ENCODE peak calls at places on chromosome 19, in four cellular contexts. One of them, this sample, is unnamed.

GRCh38 chr19:12126707-12127106 is 13.4 kb downstream of the ZNF20 start:
- DNase-seq in IMR-90: peak
- DNase-seq in GM12878: no peak
- DNase-seq in K562: peak
- DNase-seq in this sample: no peak

GRCh38 chr19:8445488-8446001 is 770 bp downstream of the HNRNPM start:
- DNase-seq in IMR-90: no peak
- DNase-seq in GM12878: no peak
- DNase-seq in K562: peak
- DNase-seq in this sample: peak

GRCh38 chr19:41870401-41870873 is 6.6 kb upstream of the CD79A start:
- DNase-seq in IMR-90: peak
- DNase-seq in GM12878: no peak
- DNase-seq in K562: no peak
- DNase-seq in this sample: no peak

GRCh38 chr19:17743874-17744273 is 7.4 kb upstream of the FCHO1 start:
- DNase-seq in IMR-90: peak
- DNase-seq in GM12878: no peak
- DNase-seq in K562: peak
- DNase-seq in this sample: peak

GRCh38 chr19:14167594-14168138 is 31.3 kb upstream of the ASF1B start:
- DNase-seq in IMR-90: no peak
- DNase-seq in GM12878: no peak
- DNase-seq in K562: no peak
- DNase-seq in this sample: no peak

GRCh38 chr19:15248648-15249559 is 16.7 kb upstream of the EPHX3 start:
- DNase-seq in IMR-90: peak
- DNase-seq in GM12878: no peak
- DNase-seq in K562: no peak
- DNase-seq in this sample: peak

GRCh38 chr19:29019403-29019802 is 193.5 kb downstream of the UQCRFS1 start:
- DNase-seq in IMR-90: no peak
- DNase-seq in GM12878: no peak
- DNase-seq in K562: no peak
- DNase-seq in this sample: no peak

GRCh38 chr19:21233691-21234090 is 91.9 kb downstream of the ZNF431 start:
- DNase-seq in IMR-90: no peak
- DNase-seq in GM12878: no peak
- DNase-seq in K562: no peak
- DNase-seq in this sample: no peak

GRCh38 chr19:11092181-11092538 is 2.9 kb downstream of the LDLR start:
- DNase-seq in IMR-90: peak
- DNase-seq in GM12878: no peak
- DNase-seq in K562: no peak
- DNase-seq in this sample: peak

GRCh38 chr19:32287811-32288227 is 57.6 kb upstream of the ZNF507 start:
- DNase-seq in IMR-90: peak
- DNase-seq in GM12878: no peak
- DNase-seq in K562: peak
- DNase-seq in this sample: peak

GRCh38 chr19:334296-335071 is 10.1 kb downstream of the MIER2 start:
- DNase-seq in IMR-90: no peak
- DNase-seq in GM12878: no peak
- DNase-seq in K562: no peak
- DNase-seq in this sample: no peak

GRCh38 chr19:21482863-21483276 is 22.5 kb upstream of the ZNF429 start:
- DNase-seq in IMR-90: no peak
- DNase-seq in GM12878: no peak
- DNase-seq in K562: peak
- DNase-seq in this sample: peak

DNA sequence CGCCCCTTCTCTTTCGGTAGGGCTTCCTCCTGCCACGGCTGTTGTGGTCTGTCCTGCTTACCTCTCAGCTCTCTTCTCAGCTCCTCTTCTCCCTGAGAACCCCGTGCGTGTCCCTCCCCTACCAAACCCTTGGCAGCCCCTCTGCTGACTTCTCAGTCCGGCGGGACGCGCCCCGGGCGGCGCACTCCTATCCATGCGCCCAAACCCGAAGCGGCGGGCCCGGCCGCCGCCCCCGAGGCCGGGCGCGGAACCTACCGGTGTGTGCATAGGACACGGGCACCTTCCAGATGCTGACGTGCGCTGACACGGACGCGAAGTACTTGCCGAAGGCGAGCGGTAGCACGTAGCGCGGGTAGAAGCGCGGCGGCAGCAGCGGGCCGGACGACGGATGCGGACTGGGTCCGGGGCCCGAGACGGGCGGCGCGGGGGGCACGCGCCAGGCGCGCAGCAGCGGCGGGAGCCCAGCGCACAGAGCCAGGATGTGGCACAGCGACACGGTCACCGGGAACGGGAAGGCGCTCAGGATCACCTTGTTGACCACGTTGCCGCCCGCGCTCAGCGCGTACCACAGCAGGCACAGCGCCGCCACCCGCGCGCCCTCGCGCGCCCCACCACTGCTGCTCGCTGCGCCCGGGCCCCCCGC is 405 bp downstream of the SLC35E1 start:
- DNase-seq in IMR-90: peak
- DNase-seq in GM12878: no peak
- DNase-seq in K562: peak
- DNase-seq in this sample: peak
- TF ChIP-seq FOS in IMR-90: no peak
- TF ChIP-seq FOS in GM12878: no peak
- TF ChIP-seq FOS in K562: no peak
- TF ChIP-seq FOS in this sample: no peak

GRCh38 chr19:49981603-49982593 is 20.9 kb upstream of the SIGLEC11 start:
- DNase-seq in IMR-90: no peak
- DNase-seq in GM12878: no peak
- DNase-seq in K562: peak
- DNase-seq in this sample: no peak
- TF ChIP-seq FOS in IMR-90: no peak
- TF ChIP-seq FOS in GM12878: no peak
- TF ChIP-seq FOS in K562: no peak
- TF ChIP-seq FOS in this sample: no peak

GRCh38 chr19:5145521-5146511 is 176.9 kb downstream of the KDM4B start:
- DNase-seq in IMR-90: no peak
- DNase-seq in GM12878: no peak
- DNase-seq in K562: no peak
- DNase-seq in this sample: no peak

GRCh38 chr19:5149508-5149907 is 180.6 kb downstream of the KDM4B start:
- DNase-seq in IMR-90: no peak
- DNase-seq in GM12878: no peak
- DNase-seq in K562: no peak
- DNase-seq in this sample: no peak

GRCh38 chr19:5147971-5148793 is 179.3 kb downstream of the KDM4B start:
- DNase-seq in IMR-90: no peak
- DNase-seq in GM12878: no peak
- DNase-seq in K562: no peak
- DNase-seq in this sample: no peak

GRCh38 chr19:5148794-5149190 is 179.9 kb downstream of the KDM4B start:
- DNase-seq in IMR-90: no peak
- DNase-seq in GM12878: no peak
- DNase-seq in K562: no peak
- DNase-seq in this sample: no peak

DNA sequence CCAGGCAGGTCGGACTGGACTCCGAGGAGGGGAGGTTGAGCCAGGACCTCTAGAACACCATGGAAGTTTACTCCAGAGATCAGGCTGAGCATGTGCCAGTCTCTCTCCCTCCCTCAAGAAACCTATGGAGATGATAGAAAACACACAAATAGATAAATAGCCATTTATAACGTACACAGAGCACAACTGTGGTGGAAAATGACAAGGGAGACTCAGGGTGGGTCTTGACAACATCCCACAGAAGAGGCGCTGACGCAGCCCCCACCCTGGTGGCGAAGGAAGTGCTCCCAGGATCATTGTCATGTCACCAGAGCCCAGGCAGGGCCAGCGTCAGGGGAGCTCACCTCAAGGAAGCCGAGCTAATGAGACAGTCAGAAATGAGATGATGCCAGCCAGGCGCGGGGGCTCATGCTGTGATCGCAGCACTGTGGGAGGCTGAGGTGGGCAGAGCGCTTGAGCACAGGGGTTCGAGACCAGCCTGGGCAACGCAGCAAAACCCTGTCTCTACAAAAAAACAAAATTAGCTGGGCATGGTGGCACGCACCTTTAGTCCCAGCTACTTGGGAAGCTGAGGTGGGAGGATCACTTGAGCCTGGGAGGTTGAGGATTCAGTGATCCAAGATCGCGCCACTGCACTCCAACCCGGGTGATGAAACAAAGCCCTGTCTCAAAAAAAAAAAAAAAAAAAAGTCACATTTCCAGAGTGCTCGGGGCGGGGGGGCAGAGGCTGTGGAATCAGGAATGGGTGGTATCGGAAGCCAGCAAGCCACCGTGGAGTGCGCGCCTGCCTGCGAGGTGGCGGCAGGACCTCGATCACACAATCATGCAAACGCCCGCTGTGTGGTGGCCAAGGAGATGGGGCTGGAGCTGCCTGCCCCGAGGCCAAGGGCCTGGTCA is 178.4 kb downstream of the KDM4B start:
- DNase-seq in IMR-90: no peak
- DNase-seq in GM12878: no peak
- DNase-seq in K562: no peak
- DNase-seq in this sample: no peak
- TF ChIP-seq FOS in IMR-90: no peak
- TF ChIP-seq FOS in GM12878: no peak
- TF ChIP-seq FOS in K562: no peak
- TF ChIP-seq FOS in this sample: no peak

DNA sequence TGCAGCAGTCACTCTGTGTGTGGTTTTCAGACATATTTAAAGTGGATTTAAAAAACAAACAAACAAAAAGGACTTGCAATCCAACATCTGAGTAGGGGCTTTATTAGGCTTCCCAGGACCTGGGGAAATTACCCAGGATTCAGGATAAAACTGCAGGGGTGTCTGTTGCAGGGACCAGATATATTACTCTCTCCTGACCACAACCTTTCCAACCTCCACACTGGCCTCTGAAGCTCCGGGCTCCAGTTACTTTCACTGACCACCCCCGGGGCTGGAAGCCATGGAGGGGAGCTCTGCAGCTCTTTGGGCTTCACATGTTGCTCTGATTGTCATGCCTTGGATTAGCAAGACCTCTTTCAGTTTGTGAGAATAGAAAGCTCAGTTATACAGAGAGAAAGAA is 75.2 kb downstream of the INSR start:
- DNase-seq in IMR-90: no peak
- DNase-seq in GM12878: no peak
- DNase-seq in K562: no peak
- DNase-seq in this sample: no peak
- TF ChIP-seq FOS in IMR-90: no peak
- TF ChIP-seq FOS in GM12878: no peak
- TF ChIP-seq FOS in K562: no peak
- TF ChIP-seq FOS in this sample: no peak

GRCh38 chr19:48968813-48969218 is 3.7 kb downstream of the FTL start:
- DNase-seq in IMR-90: no peak
- DNase-seq in GM12878: no peak
- DNase-seq in K562: peak
- DNase-seq in this sample: no peak

GRCh38 chr19:48970923-48971395 is 5.8 kb downstream of the FTL start:
- DNase-seq in IMR-90: peak
- DNase-seq in GM12878: no peak
- DNase-seq in K562: peak
- DNase-seq in this sample: peak

GRCh38 chr19:48970139-48970766 is 5.1 kb downstream of the FTL start:
- DNase-seq in IMR-90: no peak
- DNase-seq in GM12878: no peak
- DNase-seq in K562: no peak
- DNase-seq in this sample: no peak

GRCh38 chr19:48968179-48968661 is 3.1 kb downstream of the FTL start:
- DNase-seq in IMR-90: peak
- DNase-seq in GM12878: no peak
- DNase-seq in K562: no peak
- DNase-seq in this sample: no peak

DNA sequence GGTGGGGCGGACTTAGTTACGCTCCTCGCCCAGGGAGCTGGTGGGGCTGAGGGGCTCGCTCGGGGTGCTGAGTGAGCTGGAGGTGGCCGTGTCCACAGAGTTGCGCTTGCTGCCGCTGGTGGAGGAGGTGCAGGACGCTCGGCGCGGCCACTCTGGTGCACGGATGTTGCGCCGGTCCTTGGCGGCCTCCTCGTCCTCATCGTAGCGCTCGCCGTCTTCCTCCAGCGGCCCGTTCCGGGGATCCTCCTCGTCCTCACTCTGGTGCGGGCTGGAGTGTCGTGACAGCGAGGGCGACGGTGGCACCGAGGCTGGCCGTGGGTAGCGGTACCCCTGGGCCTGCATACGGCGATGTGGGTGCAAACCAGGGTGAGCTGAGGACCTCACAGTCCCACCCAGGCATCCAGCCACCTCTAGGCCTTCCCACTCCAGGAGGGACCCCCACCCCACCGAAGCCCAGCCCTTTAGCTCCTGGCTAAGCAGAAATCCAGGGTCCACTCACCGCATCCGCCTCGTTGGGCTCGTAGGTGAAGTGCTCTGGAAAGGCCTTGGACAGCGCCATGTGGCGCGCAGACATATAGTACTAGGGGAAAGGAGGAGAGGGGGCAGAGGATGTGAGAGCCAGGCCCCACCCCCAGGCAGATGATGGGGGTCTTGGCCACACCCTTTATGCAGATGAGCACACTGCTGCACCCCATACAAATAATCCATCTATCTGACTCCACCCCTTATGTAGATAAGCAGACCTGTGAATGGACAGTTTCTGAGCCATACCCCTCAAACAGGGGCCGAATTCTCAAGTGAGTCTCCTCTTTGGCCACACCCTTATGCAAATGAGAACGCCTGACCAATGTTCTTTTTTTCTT is 4.4 kb downstream of the FTL start:
- DNase-seq in IMR-90: no peak
- DNase-seq in GM12878: no peak
- DNase-seq in K562: peak
- DNase-seq in this sample: no peak
- TF ChIP-seq FOS in IMR-90: no peak
- TF ChIP-seq FOS in GM12878: no peak
- TF ChIP-seq FOS in K562: no peak
- TF ChIP-seq FOS in this sample: no peak

This sample was measured in endothelial cell of umbilical vein.